ENCODE peak calls at places on chromosomes 16 and 17, in four cellular contexts. V is lower lobe of right lung; C is naive thymus-derived CD4-positive, alpha-beta T cell; D is astrocyte. B is an unnamed sample.

GRCh38 chr17:61598014-61598413 is 7.0 kb upstream of the NACA2 start:
- DNase-seq in V (no peak), D (no peak), C (no peak), B (no peak)

GRCh38 chr17:19830061-19830460 is 37.7 kb downstream of the ULK2 start:
- DNase-seq in D (no peak), V (no peak), C (no peak), B (no peak)

GRCh38 chr16:81198635-81199034 is 39.9 kb upstream of the BCO1 start:
- DNase-seq in C (no peak), D (no peak), V (no peak), B (no peak)

GRCh38 chr17:16286009-16286946 is 67.0 kb downstream of the CENPV start:
- DNase-seq in V (peak; percentile 90), C (peak; percentile 68), D (peak; percentile 99), B (peak; percentile 93)

GRCh38 chr17:70527364-70527888 is 358.1 kb downstream of the KCNJ2 start:
- DNase-seq in C (no peak), V (no peak), D (peak; percentile 28), B (no peak)

GRCh38 chr16:80718480-80719220 is 85.7 kb downstream of the CDYL2 start:
- DNase-seq in C (no peak), V (no peak), D (peak; percentile 81), B (no peak)

GRCh38 chr17:34499576-34499975 is 79.8 kb upstream of the TMEM132E start:
- DNase-seq in V (no peak), C (no peak), D (no peak), B (peak; percentile 17)

GRCh38 chr16:1197237-1197866 is 27.7 kb downstream of the TPSG1 start:
- DNase-seq in V (no peak), C (no peak), D (no peak), B (no peak)

GRCh38 chr17:8466466-8466865 is 30.8 kb downstream of the NDEL1 start:
- DNase-seq in C (no peak), D (peak; percentile 61), V (no peak), B (peak; percentile 70)

GRCh38 chr17:82962163-82962720 is 117.2 kb upstream of the METRNL start:
- DNase-seq in V (no peak), D (peak; percentile 14), C (no peak), B (peak; percentile 8)

GRCh38 chr17:38894276-38894675 is 24.4 kb downstream of the LASP1 start:
- DNase-seq in C (no peak), D (no peak), V (no peak), B (no peak)

GRCh38 chr17:44653954-44654353 is 2.3 kb upstream of the MEIOC start:
- DNase-seq in D (no peak), V (no peak), C (no peak), B (no peak)

GRCh38 chr17:40068584-40068916 is 5.8 kb downstream of the THRA start:
- DNase-seq in C (no peak), V (no peak), D (no peak), B (no peak)

GRCh38 chr17:37610971-37611370 is 1.8 kb upstream of the SYNRG start:
- DNase-seq in C (no peak), D (no peak), V (no peak), B (no peak)

GRCh38 chr16:89033304-89033703 is 56.3 kb upstream of the CBFA2T3 start:
- DNase-seq in C (no peak), D (no peak), V (no peak), B (no peak)

GRCh38 chr16:81945665-81946064 is 65.6 kb downstream of the SDR42E1 start:
- DNase-seq in D (peak; percentile 83), C (no peak), V (no peak), B (peak; percentile 41)

GRCh38 chr17:47982645-47983440 is 11.9 kb downstream of the CDK5RAP3 start:
- DNase-seq in D (no peak), V (no peak), C (no peak), B (no peak)

DNA sequence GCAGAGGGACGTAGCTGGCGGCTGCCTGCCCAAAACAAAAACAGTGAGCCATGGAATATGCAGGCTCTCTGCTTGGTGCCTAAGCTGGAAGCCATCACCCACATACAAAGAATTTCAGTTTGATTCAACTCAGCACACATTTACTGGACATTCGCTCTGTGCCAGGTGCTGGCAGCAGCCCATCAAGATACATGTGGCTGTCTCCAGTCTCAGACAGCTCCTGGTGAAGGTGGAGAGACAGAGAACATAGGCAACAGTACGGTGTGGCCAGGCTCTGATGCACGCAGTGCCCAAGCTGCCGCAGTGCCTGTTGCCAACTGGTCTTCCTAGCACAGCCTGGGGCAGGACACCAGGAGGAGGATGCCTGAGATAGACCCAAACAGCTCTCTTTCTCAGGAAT is 88.5 kb downstream of the AIPL1 start:
- DNase-seq in D (no peak), V (no peak), C (no peak), B (no peak)
- H3K4me1 ChIP-seq in D (no peaks in the 10 kb centered on the region), V (no peaks in the 10 kb centered on the region), C (no peaks in the 10 kb centered on the region), B (no peaks in the 10 kb centered on the region)

GRCh38 chr17:77400445-77400870 is 259.7 kb downstream of the SEC14L1 start:
- DNase-seq in C (peak; percentile 64), V (peak; percentile 63), D (no peak), B (no peak)
- H3K4me1 ChIP-seq in C (peaks cover 65% of the 10 kb centered on the region), V (peaks cover 50% of the 10 kb centered on the region), D (peaks cover 40% of the 10 kb centered on the region), B (peaks cover 22% of the 10 kb centered on the region)

DNA sequence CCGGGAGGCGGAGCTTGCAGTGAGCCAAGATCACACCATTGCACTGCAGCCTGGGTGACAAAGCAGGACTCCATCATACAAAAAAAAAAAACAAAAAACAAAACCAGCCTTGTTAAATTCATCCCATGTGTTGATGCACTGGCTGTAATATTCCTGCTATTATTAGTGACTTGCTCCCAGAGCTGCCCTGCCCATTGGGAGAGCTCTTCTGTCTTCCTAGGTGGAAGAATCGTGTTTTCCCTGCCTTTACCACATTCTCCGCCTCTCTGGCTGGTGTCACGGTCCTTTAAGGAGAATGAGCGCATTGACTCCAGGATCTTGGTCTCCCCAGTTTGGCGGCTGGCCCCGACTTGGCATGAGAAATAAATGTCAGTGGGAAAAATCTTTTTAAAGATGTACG is 15.3 kb downstream of the RMI2 start:
- DNase-seq in D (no peak), V (no peak), C (no peak), B (no peak)
- H3K4me1 ChIP-seq in D (peaks cover 62% of the 10 kb centered on the region), V (peaks cover 65% of the 10 kb centered on the region), C (peaks cover 22% of the 10 kb centered on the region), B (peaks cover 38% of the 10 kb centered on the region)

GRCh38 chr17:4733073-4733531 is 1.9 kb downstream of the MED11 start:
- DNase-seq in V (peak; percentile 77), C (no peak), D (no peak), B (no peak)

GRCh38 chr17:4738136-4739121 is 1.2 kb upstream of the ZMYND15 start:
- DNase-seq in V (peak; percentile 64), D (no peak), C (peak; percentile 46), B (no peak)

GRCh38 chr17:4739122-4740024 is at the start of the genes CXCL16 and ZMYND15:
- DNase-seq in V (peak; percentile 81), D (peak; percentile 23), C (peak; percentile 58), B (peak; percentile 79)

GRCh38 chr17:4735825-4736651 is 3.6 kb upstream of the ZMYND15 start:
- DNase-seq in D (no peak), C (no peak), V (peak; percentile 46), B (no peak)

GRCh38 chr17:4734857-4735475 is 3.7 kb downstream of the MED11 start:
- DNase-seq in D (no peak), C (no peak), V (peak; percentile 30), B (no peak)
- H3K4me1 ChIP-seq in D (peaks cover 12% of the 10 kb centered on the region), C (peaks cover 24% of the 10 kb centered on the region), V (peaks cover 50% of the 10 kb centered on the region), B (peaks cover 13% of the 10 kb centered on the region)

GRCh38 chr17:32495347-32496253 is 8.8 kb downstream of the CDK5R1 start:
- DNase-seq in C (no peak), V (peak; percentile 55), D (peak; percentile 45), B (no peak)
- H3K4me1 ChIP-seq in C (peaks cover 19% of the 10 kb centered on the region), V (peaks cover 37% of the 10 kb centered on the region), D (peaks cover 31% of the 10 kb centered on the region), B (peaks cover 4% of the 10 kb centered on the region)

DNA sequence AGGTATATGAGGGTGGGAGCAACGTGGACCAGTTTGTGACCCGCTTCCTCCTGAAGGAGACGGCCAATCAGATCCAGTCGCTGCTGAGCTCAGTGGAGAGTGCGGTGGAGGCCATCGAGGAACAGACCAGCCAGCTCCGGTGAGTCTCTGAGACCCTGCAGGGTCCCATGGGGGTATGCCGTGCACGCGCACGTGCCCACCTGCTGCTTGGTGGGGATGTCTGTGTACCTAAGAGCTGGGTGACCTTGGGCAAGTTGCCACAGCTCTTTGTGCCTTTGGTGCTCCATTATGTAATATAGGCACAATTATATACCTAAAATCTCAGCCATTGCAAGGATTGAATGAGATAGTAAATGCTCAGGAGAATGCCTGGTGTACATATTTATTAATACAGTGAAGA is 22.4 kb downstream of the NECAB2 start:
- DNase-seq in C (no peak), V (no peak), D (no peak), B (no peak)
- H3K4me1 ChIP-seq in C (no peaks in the 10 kb centered on the region), V (no peaks in the 10 kb centered on the region), D (peaks cover 12% of the 10 kb centered on the region), B (peaks cover 7% of the 10 kb centered on the region)

GRCh38 chr17:72438783-72439182 is 318.0 kb downstream of the SOX9 start:
- DNase-seq in V (no peak), D (no peak), C (no peak), B (no peak)
- H3K4me1 ChIP-seq in V (no peaks in the 10 kb centered on the region), D (no peaks in the 10 kb centered on the region), C (no peaks in the 10 kb centered on the region), B (no peaks in the 10 kb centered on the region)